ENCODE peak calls at places on chromosomes 6 and 20, in five cellular contexts. One of them, this sample, is unnamed.
A peak's percentile ranks its signal among the peaks of the same experiment; 100 is the strongest.

GRCh38 chr6:3035397-3035796 is 32.9 kb upstream of the RIPK1 start:
- DNase-seq in fibroblast of mammary gland: no peak
- DNase-seq in fibroblast of pulmonary artery: no peak
- DNase-seq in HCT116: no peak
- DNase-seq in AG09309: no peak
- DNase-seq in this sample: no peak

GRCh38 chr6:38719358-38719757 is 4.2 kb downstream of the DNAH8 start:
- DNase-seq in fibroblast of mammary gland: no peak
- DNase-seq in fibroblast of pulmonary artery: no peak
- DNase-seq in AG09309: no peak
- DNase-seq in HCT116: no peak
- DNase-seq in this sample: no peak

GRCh38 chr6:31158863-31159855 is 770 bp downstream of the TCF19 start:
- DNase-seq in fibroblast of mammary gland: peak; percentile 24
- DNase-seq in fibroblast of pulmonary artery: no peak
- DNase-seq in AG09309: no peak
- DNase-seq in HCT116: no peak
- DNase-seq in this sample: peak; percentile 70

GRCh38 chr20:24502184-24502583 is 32.8 kb downstream of the SYNDIG1 start:
- DNase-seq in fibroblast of mammary gland: peak; percentile 98
- DNase-seq in HCT116: no peak
- DNase-seq in fibroblast of pulmonary artery: peak; percentile 38
- DNase-seq in AG09309: peak; percentile 83
- DNase-seq in this sample: no peak

GRCh38 chr6:14776307-14776706 is 469.6 kb upstream of the JARID2 start:
- DNase-seq in fibroblast of pulmonary artery: no peak
- DNase-seq in fibroblast of mammary gland: no peak
- DNase-seq in AG09309: no peak
- DNase-seq in HCT116: no peak
- DNase-seq in this sample: no peak

GRCh38 chr20:40279390-40279789 is 409.6 kb downstream of the MAFB start:
- DNase-seq in HCT116: no peak
- DNase-seq in fibroblast of mammary gland: peak; percentile 93
- DNase-seq in fibroblast of pulmonary artery: peak; percentile 65
- DNase-seq in AG09309: peak; percentile 63
- DNase-seq in this sample: no peak

GRCh38 chr20:5096463-5096862 is 23.3 kb downstream of the PCNA start:
- DNase-seq in AG09309: no peak
- DNase-seq in fibroblast of mammary gland: no peak
- DNase-seq in fibroblast of pulmonary artery: no peak
- DNase-seq in HCT116: no peak
- DNase-seq in this sample: no peak

GRCh38 chr6:28353981-28354676 is 4.4 kb downstream of the ZKSCAN3 start:
- DNase-seq in HCT116: peak; percentile 80
- DNase-seq in fibroblast of mammary gland: peak; percentile 84
- DNase-seq in fibroblast of pulmonary artery: peak; percentile 83
- DNase-seq in AG09309: no peak
- DNase-seq in this sample: peak; percentile 46

GRCh38 chr20:49037962-49038387 is 8.1 kb upstream of the CSE1L start:
- DNase-seq in HCT116: no peak
- DNase-seq in fibroblast of pulmonary artery: no peak
- DNase-seq in AG09309: no peak
- DNase-seq in fibroblast of mammary gland: no peak
- DNase-seq in this sample: peak; percentile 18

GRCh38 chr6:30543824-30544223 is 12.5 kb downstream of the GNL1 start:
- DNase-seq in fibroblast of pulmonary artery: no peak
- DNase-seq in AG09309: no peak
- DNase-seq in HCT116: no peak
- DNase-seq in fibroblast of mammary gland: no peak
- DNase-seq in this sample: no peak

GRCh38 chr6:168154263-168154917 is 75.4 kb upstream of the FRMD1 start:
- DNase-seq in AG09309: no peak
- DNase-seq in fibroblast of pulmonary artery: no peak
- DNase-seq in HCT116: no peak
- DNase-seq in fibroblast of mammary gland: no peak
- DNase-seq in this sample: no peak

GRCh38 chr20:10169752-10170151 is 48.9 kb upstream of the SNAP25 start:
- DNase-seq in AG09309: no peak
- DNase-seq in fibroblast of mammary gland: no peak
- DNase-seq in HCT116: no peak
- DNase-seq in fibroblast of pulmonary artery: no peak
- DNase-seq in this sample: no peak

GRCh38 chr20:10170261-10170660 is 48.4 kb upstream of the SNAP25 start:
- DNase-seq in fibroblast of mammary gland: no peak
- DNase-seq in AG09309: no peak
- DNase-seq in fibroblast of pulmonary artery: no peak
- DNase-seq in HCT116: no peak
- DNase-seq in this sample: no peak

GRCh38 chr20:10171864-10172751 is 46.5 kb upstream of the SNAP25 start:
- DNase-seq in HCT116: no peak
- DNase-seq in fibroblast of pulmonary artery: peak; percentile 14
- DNase-seq in fibroblast of mammary gland: peak; percentile 43
- DNase-seq in AG09309: no peak
- DNase-seq in this sample: peak; percentile 72

GRCh38 chr20:10177326-10177725 is 41.3 kb upstream of the SNAP25 start:
- DNase-seq in HCT116: no peak
- DNase-seq in fibroblast of mammary gland: peak; percentile 62
- DNase-seq in fibroblast of pulmonary artery: no peak
- DNase-seq in AG09309: no peak
- DNase-seq in this sample: no peak

DNA sequence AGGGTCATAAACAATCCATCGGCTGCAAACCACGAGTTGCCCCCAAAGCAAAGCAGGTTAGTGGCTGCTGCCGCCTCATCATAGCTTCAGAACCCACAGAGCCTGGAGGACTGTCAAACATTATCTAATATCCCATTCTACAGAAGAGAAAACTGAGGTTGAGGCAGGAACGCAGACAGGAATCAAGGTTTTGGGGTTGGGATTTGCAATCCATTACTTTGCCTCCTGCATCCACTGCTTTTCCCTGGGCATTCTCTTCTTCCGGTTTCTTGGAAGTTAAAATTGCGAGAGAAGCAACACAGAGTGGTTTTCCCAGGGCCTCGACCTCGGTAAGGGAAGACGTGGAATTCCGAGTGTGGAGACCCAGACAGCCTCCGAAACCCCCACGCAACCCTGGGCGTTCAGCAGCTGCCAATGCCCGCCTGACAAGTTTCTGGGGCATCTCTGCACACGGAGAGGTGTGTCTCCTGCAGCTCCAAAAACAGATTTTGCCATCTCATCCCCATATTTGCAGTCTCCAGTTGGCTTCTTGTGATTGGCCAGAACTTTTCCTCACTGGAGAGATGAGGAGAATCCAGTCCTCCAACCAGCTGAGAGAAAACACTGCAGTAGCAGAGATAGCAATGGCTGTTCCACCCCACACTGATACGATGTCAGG is 45.5 kb upstream of the SNAP25 start:
- DNase-seq in HCT116: no peak
- DNase-seq in fibroblast of pulmonary artery: no peak
- DNase-seq in fibroblast of mammary gland: no peak
- DNase-seq in AG09309: no peak
- DNase-seq in this sample: no peak
- TF ChIP-seq CTCF in HCT116: no peak
- TF ChIP-seq CTCF in fibroblast of pulmonary artery: no peak
- TF ChIP-seq CTCF in fibroblast of mammary gland: no peak
- TF ChIP-seq CTCF in AG09309: no peak
- TF ChIP-seq CTCF in this sample: no peak

GRCh38 chr6:37368961-37369320 is 15.2 kb downstream of the RNF8 start:
- DNase-seq in fibroblast of mammary gland: no peak
- DNase-seq in fibroblast of pulmonary artery: no peak
- DNase-seq in HCT116: no peak
- DNase-seq in AG09309: no peak
- DNase-seq in this sample: no peak

GRCh38 chr6:37362101-37362823 is 8.5 kb downstream of the RNF8 start:
- DNase-seq in AG09309: no peak
- DNase-seq in fibroblast of mammary gland: no peak
- DNase-seq in HCT116: no peak
- DNase-seq in fibroblast of pulmonary artery: no peak
- DNase-seq in this sample: no peak

GRCh38 chr6:37367557-37367956 is 13.8 kb downstream of the RNF8 start:
- DNase-seq in fibroblast of pulmonary artery: no peak
- DNase-seq in AG09309: no peak
- DNase-seq in fibroblast of mammary gland: no peak
- DNase-seq in HCT116: no peak
- DNase-seq in this sample: no peak

GRCh38 chr6:37366910-37367309 is 13.1 kb downstream of the RNF8 start:
- DNase-seq in AG09309: no peak
- DNase-seq in HCT116: no peak
- DNase-seq in fibroblast of mammary gland: peak; percentile 29
- DNase-seq in fibroblast of pulmonary artery: no peak
- DNase-seq in this sample: no peak

DNA sequence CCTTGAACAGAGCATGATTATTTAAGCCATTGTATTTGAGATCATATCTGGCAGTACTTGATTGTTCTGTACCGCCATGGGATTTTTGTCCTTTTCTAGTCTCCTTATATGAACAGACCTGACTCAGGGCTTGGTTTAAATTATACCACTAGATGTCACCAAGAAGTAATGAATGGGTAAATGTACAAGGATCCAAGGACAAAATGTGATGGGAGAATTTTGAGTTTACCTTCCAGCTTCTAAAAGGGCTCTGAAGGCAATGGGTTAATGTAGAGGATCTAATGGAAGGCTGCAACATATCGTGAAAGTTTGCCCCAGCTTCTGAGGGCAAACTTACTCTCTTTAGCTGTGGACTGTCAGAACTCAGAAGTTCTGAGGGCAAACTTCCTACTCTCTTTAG is 12.0 kb downstream of the RNF8 start:
- DNase-seq in fibroblast of mammary gland: peak; percentile 33
- DNase-seq in fibroblast of pulmonary artery: peak; percentile 71
- DNase-seq in AG09309: no peak
- DNase-seq in HCT116: no peak
- DNase-seq in this sample: no peak
- TF ChIP-seq CTCF in fibroblast of mammary gland: peak; percentile 22
- TF ChIP-seq CTCF in fibroblast of pulmonary artery: peak; percentile 41
- TF ChIP-seq CTCF in AG09309: peak; percentile 15
- TF ChIP-seq CTCF in HCT116: no peak
- TF ChIP-seq CTCF in this sample: no peak

GRCh38 chr6:126307859-126308258 is 32.1 kb upstream of the CENPW start:
- DNase-seq in fibroblast of pulmonary artery: peak; percentile 82
- DNase-seq in HCT116: no peak
- DNase-seq in fibroblast of mammary gland: peak; percentile 87
- DNase-seq in AG09309: peak; percentile 4
- DNase-seq in this sample: peak; percentile 46

GRCh38 chr6:126308367-126308766 is 31.5 kb upstream of the CENPW start:
- DNase-seq in HCT116: no peak
- DNase-seq in fibroblast of mammary gland: peak; percentile 10
- DNase-seq in AG09309: no peak
- DNase-seq in fibroblast of pulmonary artery: no peak
- DNase-seq in this sample: no peak

DNA sequence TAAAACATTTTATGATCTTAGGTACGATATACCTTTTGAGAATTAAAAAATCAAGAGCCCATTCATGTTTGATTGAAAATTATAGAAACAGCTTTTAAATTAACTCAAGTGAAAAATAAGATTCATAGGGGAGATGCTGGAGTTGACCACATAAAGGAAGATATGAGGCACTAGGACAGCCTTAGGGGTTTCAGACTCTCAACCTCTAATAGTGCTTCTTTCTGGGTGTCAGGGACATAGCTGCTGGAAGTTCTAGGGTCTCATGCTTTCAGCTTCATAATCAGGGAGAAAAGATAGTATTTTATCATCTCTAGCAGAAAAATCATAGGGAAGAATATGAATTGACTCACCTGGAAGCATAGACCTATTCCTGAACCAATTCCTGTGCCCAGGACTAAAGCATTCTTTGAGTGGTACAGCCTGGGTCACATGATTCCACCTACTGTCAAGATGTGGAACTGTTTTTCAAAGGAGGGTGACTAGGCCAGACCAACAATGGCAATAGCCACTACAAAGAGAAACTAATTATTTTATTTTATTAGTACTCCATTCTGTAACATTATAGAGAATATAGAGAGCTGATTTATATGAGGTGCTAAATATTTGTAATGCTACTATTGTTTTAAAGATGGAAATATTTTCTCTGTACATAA is 27.8 kb upstream of the CENPW start:
- DNase-seq in HCT116: peak; percentile 18
- DNase-seq in fibroblast of pulmonary artery: peak; percentile 27
- DNase-seq in AG09309: no peak
- DNase-seq in fibroblast of mammary gland: peak; percentile 20
- DNase-seq in this sample: peak; percentile 26
- TF ChIP-seq CTCF in HCT116: no peak
- TF ChIP-seq CTCF in fibroblast of pulmonary artery: peak; percentile 43
- TF ChIP-seq CTCF in AG09309: peak; percentile 28
- TF ChIP-seq CTCF in fibroblast of mammary gland: peak; percentile 39
- TF ChIP-seq CTCF in this sample: peak; percentile 19

DNA sequence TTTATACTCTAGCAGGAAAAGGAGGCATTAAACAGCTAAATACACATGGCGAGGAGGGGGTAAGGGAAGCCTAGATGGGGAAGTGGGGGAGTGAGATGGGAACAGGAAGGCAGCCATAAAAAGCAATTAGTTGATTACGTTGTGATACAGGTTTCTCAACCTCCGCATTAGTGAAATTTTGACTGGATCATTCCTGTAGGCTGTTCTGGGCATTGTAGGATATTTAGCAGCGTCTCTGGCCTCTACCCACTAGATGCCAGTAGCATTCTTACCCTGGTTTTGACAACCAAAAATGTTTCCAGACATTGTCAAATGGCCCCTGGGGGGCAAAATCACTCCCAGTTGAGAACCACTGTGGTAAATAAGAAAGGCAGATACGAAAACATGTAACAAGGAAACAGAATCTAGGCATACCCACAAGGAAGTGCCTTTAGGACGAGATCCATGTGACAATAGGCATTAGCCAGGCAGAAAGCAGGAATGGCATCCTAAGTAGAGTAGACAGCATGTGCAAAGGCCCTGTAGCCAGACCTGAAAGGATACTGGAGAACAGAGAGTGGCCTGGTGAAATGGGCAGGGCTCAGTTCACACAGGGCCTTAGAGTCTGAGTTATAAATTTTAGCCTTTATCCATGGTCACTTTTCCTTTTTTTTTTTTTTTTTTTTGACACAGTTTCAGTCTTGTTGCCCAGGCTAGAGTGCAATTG is 25.8 kb upstream of the PTPN1 start:
- DNase-seq in fibroblast of pulmonary artery: no peak
- DNase-seq in AG09309: no peak
- DNase-seq in HCT116: no peak
- DNase-seq in fibroblast of mammary gland: no peak
- DNase-seq in this sample: no peak
- TF ChIP-seq CTCF in fibroblast of pulmonary artery: no peak
- TF ChIP-seq CTCF in AG09309: peak; percentile 42
- TF ChIP-seq CTCF in HCT116: peak; percentile 35
- TF ChIP-seq CTCF in fibroblast of mammary gland: peak; percentile 9
- TF ChIP-seq CTCF in this sample: no peak

DNA sequence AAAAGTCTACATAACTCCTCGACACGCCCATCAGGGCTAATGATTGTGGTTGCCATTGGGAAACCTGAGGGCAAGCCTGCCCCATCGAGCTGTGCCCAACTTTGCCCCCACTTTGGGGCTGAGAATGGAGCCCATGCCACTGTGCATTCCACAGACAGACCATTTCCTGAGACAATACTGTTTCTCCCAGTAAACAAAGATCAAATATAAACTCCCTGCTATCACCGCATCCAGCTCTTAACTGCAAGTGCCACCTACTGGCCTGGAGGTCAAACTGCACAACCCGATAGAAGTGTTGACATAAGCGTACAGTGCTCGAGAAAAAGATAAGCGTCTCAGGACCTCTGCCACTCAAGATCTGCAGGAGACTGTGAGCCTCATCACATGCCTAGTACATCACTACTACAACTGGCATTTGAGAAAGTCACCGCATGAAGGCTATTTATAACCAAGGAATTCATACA is 4.7 kb upstream of the DEFB126 start:
- DNase-seq in HCT116: peak; percentile 15
- DNase-seq in AG09309: no peak
- DNase-seq in fibroblast of mammary gland: peak; percentile 6
- DNase-seq in fibroblast of pulmonary artery: no peak
- DNase-seq in this sample: no peak
- TF ChIP-seq CTCF in HCT116: peak; percentile 9
- TF ChIP-seq CTCF in AG09309: peak; percentile 14
- TF ChIP-seq CTCF in fibroblast of mammary gland: peak; percentile 24
- TF ChIP-seq CTCF in fibroblast of pulmonary artery: no peak
- TF ChIP-seq CTCF in this sample: no peak

This sample was measured in Calu3.